ENCODE peak calls at places on chromosomes 11 and 22, in nine cellular contexts. M, Q, F, P, O, V, T, L and D are unnamed samples.

GRCh38 chr22:50523806-50524663 is 1.4 kb downstream of the SCO2 start:
- DNase-seq in O (no peak), F (no peak), V (no peak), M (peak; percentile 50), L (peak; percentile 59), Q (no peak), T (no peak), P (no peak), D (no peak)

GRCh38 chr22:48581206-48581766 is 1246.4 kb downstream of the BRD1 start:
- DNase-seq in Q (no peak), V (no peak), P (no peak), L (peak; percentile 29), O (no peak), F (no peak), T (no peak), M (peak; percentile 77), D (no peak)

GRCh38 chr11:78838417-78838816 is 263.8 kb upstream of the NARS2 start:
- DNase-seq in Q (no peak), T (no peak), O (no peak), P (peak; percentile 24), L (no peak), F (no peak), V (no peak), M (no peak), D (peak; percentile 43)

GRCh38 chr22:38089474-38089851 is 5.5 kb upstream of the SLC16A8 start:
- DNase-seq in F (no peak), O (no peak), Q (no peak), L (no peak), T (no peak), P (no peak), M (peak; percentile 75), V (no peak), D (no peak)

GRCh38 chr22:37503850-37504249 is 15.4 kb downstream of the CARD10 start:
- DNase-seq in P (no peak), O (no peak), L (no peak), V (no peak), F (no peak), Q (no peak), M (no peak), T (no peak), D (no peak)

GRCh38 chr22:37229805-37230672 is 14.0 kb downstream of the RAC2 start:
- DNase-seq in M (peak; percentile 53), Q (no peak), V (no peak), P (no peak), L (peak; percentile 72), T (peak; percentile 51), O (peak; percentile 55), F (no peak), D (peak; percentile 53)

GRCh38 chr11:95991101-95991500 is 67.2 kb upstream of the MTMR2 start:
- DNase-seq in V (no peak), F (no peak), T (no peak), P (no peak), O (peak; percentile 35), M (no peak), Q (no peak), L (no peak), D (no peak)

GRCh38 chr22:41914611-41915034 is 251 bp downstream of the SHISA8 start:
- DNase-seq in L (no peak), V (peak; percentile 6), Q (no peak), P (no peak), O (no peak), T (no peak), F (peak; percentile 58), M (no peak), D (no peak)

GRCh38 chr11:11268119-11268518 is 84.9 kb downstream of the CSNK2A3 start:
- DNase-seq in T (no peak), O (no peak), V (no peak), M (no peak), L (no peak), Q (no peak), P (no peak), F (no peak), D (no peak)

GRCh38 chr11:134374171-134374570 is 37.9 kb downstream of the B3GAT1 start:
- DNase-seq in O (no peak), M (peak; percentile 50), T (no peak), P (no peak), V (no peak), F (no peak), L (peak; percentile 18), Q (no peak), D (no peak)

GRCh38 chr11:10139656-10140055 is 154.4 kb downstream of the SBF2 start:
- DNase-seq in L (no peak), P (peak; percentile 41), O (peak; percentile 75), F (no peak), V (no peak), T (peak; percentile 68), M (no peak), Q (no peak), D (peak; percentile 75)

GRCh38 chr22:50034126-50035081 is 21.8 kb upstream of the IL17REL start:
- DNase-seq in L (no peak), M (no peak), Q (no peak), T (no peak), F (no peak), V (no peak), O (no peak), P (no peak), D (no peak)

GRCh38 chr11:11246166-11246565 is 106.9 kb downstream of the CSNK2A3 start:
- DNase-seq in M (no peak), L (no peak), F (no peak), O (no peak), T (no peak), Q (no peak), V (no peak), P (no peak), D (no peak)

GRCh38 chr22:37141971-37142647 is 7.6 kb downstream of the IL2RB start:
- DNase-seq in P (no peak), L (no peak), Q (no peak), M (no peak), F (no peak), V (no peak), T (no peak), O (no peak), D (no peak)

GRCh38 chr11:94860333-94860732 is 92.2 kb downstream of the AMOTL1 start:
- DNase-seq in M (no peak), O (no peak), V (no peak), P (no peak), L (no peak), Q (no peak), F (no peak), T (no peak), D (no peak)

GRCh38 chr11:75261474-75261847 is 20.9 kb downstream of the TPBGL start:
- DNase-seq in M (peak; percentile 37), Q (no peak), F (no peak), O (no peak), L (no peak), T (no peak), V (no peak), P (no peak), D (no peak)

GRCh38 chr11:71112454-71112853 is 139.9 kb downstream of the SHANK2 start:
- DNase-seq in O (no peak), L (no peak), V (no peak), F (no peak), Q (no peak), M (no peak), T (no peak), P (no peak), D (no peak)

GRCh38 chr11:111335596-111335995 is 37.2 kb downstream of the POU2AF3 start:
- DNase-seq in M (no peak), L (no peak), O (peak; percentile 9), V (no peak), F (no peak), P (no peak), Q (no peak), T (no peak), D (peak; percentile 51)

DNA sequence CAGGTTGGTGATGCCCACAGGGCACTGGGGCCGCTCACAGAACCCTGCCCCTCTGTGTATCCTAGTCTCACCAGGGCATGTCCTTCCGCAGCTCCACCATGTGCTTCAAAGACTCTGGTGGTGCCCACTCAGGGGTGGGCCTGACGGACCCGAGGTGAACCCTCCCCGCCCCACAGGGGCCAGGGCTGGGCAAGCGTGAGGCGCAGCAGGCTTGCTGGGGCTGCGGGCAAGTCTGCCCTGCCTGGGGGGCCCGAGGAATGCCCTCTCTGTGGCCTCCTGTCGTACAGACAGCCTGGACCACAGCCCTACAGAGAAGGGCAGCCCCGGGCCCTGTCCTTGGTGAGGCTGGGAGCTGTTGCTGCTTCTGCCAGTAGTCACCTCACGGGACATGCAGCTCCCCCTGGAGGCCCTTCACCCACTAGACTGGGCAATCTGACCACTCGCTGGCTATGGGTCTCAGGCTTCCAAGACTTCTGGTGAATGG is 40.2 kb downstream of the TBX1 start:
- DNase-seq in F (peak; percentile 58), L (peak; percentile 67), O (no peak), Q (no peak), V (peak; percentile 70), P (no peak), M (peak; percentile 85), T (peak; percentile 25), D (peak; percentile 21)
- TF ChIP-seq CTCF in F (peak; percentile 50), L (peak; percentile 27), O (peak; percentile 23), Q (peak; percentile 51), V (peak; percentile 27), P (peak; percentile 18), M (peak; percentile 67), T (peak; percentile 43), D (no peak)

DNA sequence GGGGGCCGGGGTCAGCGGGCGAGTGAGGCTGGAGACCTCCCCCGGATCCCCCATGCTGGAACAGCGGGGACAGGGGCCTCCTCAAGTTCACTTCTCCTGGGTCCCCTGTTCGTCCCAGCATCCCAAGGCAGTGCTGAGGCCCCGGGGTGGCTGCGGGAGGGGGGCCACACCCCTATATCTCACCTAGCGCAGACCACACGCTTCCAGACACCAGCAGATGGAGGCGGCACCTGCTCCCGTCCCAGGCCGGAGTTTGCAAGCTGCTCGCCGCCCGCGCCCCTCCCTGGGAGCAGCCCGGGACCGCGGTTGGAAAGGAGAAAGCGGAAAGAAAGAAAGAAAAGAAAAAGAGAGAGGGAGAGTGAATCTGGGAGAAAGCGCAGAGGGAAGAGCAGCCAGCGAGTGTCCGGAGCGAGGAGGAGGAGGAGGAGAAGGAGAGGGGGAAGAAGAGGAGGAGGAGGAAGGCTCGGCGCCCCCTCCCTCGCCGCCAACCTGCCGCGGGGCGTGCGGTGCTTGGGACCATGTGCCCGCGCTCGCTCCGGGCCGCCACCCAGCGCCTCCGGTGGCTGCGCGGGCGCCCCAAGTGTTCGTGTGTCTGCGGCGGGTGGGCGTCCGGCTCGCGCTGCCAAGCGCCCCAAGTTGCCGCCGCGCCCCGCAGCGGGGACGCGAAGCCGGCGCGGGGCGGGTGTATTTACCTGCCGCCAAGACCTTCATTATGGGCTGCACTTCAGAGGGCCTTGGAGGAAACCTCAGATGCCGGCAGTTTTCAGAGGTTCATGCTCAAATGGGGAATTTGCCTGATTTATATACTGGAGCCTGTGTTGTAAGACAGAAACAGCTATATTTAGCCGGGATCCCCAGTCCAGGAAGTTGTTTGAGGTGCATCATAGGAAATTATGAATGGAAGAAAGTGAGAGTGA is at the start of gene LIF:
- DNase-seq in T (peak; percentile 86), L (no peak), O (peak; percentile 76), P (peak; percentile 67), Q (peak; percentile 54), F (peak; percentile 60), V (no peak), M (no peak), D (peak; percentile 38)
- TF ChIP-seq CTCF in T (peak; percentile 12), L (no peak), O (peak; percentile 31), P (no peak), Q (peak; percentile 18), F (peak; percentile 35), V (no peak), M (peak; percentile 66), D (peak; percentile 9)

GRCh38 chr22:35177811-35178210 is 79.5 kb upstream of the HMGXB4 start:
- DNase-seq in Q (no peak), M (no peak), F (peak; percentile 12), V (no peak), L (no peak), O (no peak), P (no peak), T (no peak), D (no peak)
- TF ChIP-seq CTCF in Q (no peak), M (no peak), F (peak; percentile 40), V (no peak), L (no peak), O (no peak), P (no peak), T (no peak), D (no peak)

GRCh38 chr22:45413368-45414211 is at the start of the genes RIBC2 and SMC1B:
- DNase-seq in M (peak; percentile 75), O (peak; percentile 32), V (peak; percentile 81), T (peak; percentile 57), Q (no peak), F (peak; percentile 92), L (peak; percentile 84), P (peak; percentile 75), D (peak; percentile 88)
- TF ChIP-seq CTCF in M (peak; percentile 27), O (no peak), V (no peak), T (no peak), Q (no peak), F (no peak), L (no peak), P (no peak), D (no peak)